ENCODE peak calls at places on chromosome 20, in five cellular contexts. J is HT1080, Q is naive B cell, R is NCI-H1436, K is Right ventricle myocardium superior. Z is an unnamed sample.
A peak's percentile ranks its signal among the peaks of the same experiment; 100 is the strongest.

GRCh38 chr20:50224553-50225255 is 34.1 kb downstream of the CEBPB start:
- DNase-seq in K (peak; percentile 72), J (peak; percentile 33), Q (no peak), R (no peak), Z (peak; percentile 33)

GRCh38 chr20:33702861-33703260 is 16.7 kb upstream of the E2F1 start:
- DNase-seq in K (peak; percentile 78), Q (no peak), R (no peak), J (no peak), Z (no peak)

GRCh38 chr20:31508517-31509244 is 5.6 kb upstream of the HM13 start:
- DNase-seq in R (no peak), Q (no peak), K (no peak), J (no peak), Z (no peak)

GRCh38 chr20:35601021-35601973 is 14.3 kb upstream of the SPAG4 start:
- DNase-seq in R (peak; percentile 66), K (peak; percentile 87), J (peak; percentile 32), Q (peak; percentile 78), Z (peak; percentile 39)

GRCh38 chr20:62740286-62741141 is 31.9 kb downstream of the NTSR1 start:
- DNase-seq in J (peak; percentile 99), Q (peak; percentile 29), R (no peak), K (peak; percentile 50), Z (peak; percentile 96)

GRCh38 chr20:57570898-57571297 is 10.0 kb downstream of the PCK1 start:
- DNase-seq in K (no peak), R (no peak), Q (no peak), J (no peak), Z (no peak)

GRCh38 chr20:60123096-60123495 is 164.9 kb downstream of the CDH26 start:
- DNase-seq in Q (no peak), R (no peak), K (no peak), J (peak; percentile 41), Z (no peak)

GRCh38 chr20:58645277-58645968 is 5.7 kb upstream of the STX16 start:
- DNase-seq in K (no peak), Q (no peak), R (no peak), J (peak; percentile 98), Z (peak; percentile 96)

GRCh38 chr20:32483351-32484220 is 101.5 kb downstream of the NOL4L start:
- DNase-seq in R (peak; percentile 89), Q (peak; percentile 37), J (peak; percentile 92), K (peak; percentile 75), Z (peak; percentile 63)

GRCh38 chr20:58668901-58669286 is 17.8 kb downstream of the STX16 start:
- DNase-seq in R (no peak), Q (no peak), K (no peak), J (no peak), Z (no peak)

GRCh38 chr20:50810842-50811241 is 16.0 kb downstream of the BCAS4 start:
- DNase-seq in J (no peak), K (no peak), Q (no peak), R (no peak), Z (no peak)

GRCh38 chr20:38420232-38421085 is 14.7 kb downstream of the SNHG17 start:
- DNase-seq in R (no peak), Q (no peak), K (no peak), J (no peak), Z (no peak)

GRCh38 chr20:23446505-23446904 is 6.2 kb downstream of the CST11 start:
- DNase-seq in K (peak; percentile 61), J (peak; percentile 51), Q (no peak), R (peak; percentile 7), Z (peak; percentile 78)

GRCh38 chr20:61515922-61516321 is 263.9 kb downstream of the CDH4 start:
- DNase-seq in K (no peak), J (no peak), R (no peak), Q (no peak), Z (no peak)

GRCh38 chr20:40584128-40584819 is 104.8 kb downstream of the MAFB start:
- DNase-seq in R (no peak), K (peak; percentile 73), Q (no peak), J (no peak), Z (no peak)

GRCh38 chr20:36796868-36797267 is 23.3 kb upstream of the DSN1 start:
- DNase-seq in K (no peak), Q (no peak), R (no peak), J (no peak), Z (no peak)

GRCh38 chr20:9218412-9219001 is 149.6 kb downstream of the PLCB4 start:
- DNase-seq in J (peak; percentile 41), R (no peak), Q (no peak), K (no peak), Z (peak; percentile 33)

GRCh38 chr20:24502184-24502583 is 32.8 kb downstream of the SYNDIG1 start:
- DNase-seq in R (no peak), K (no peak), Q (no peak), J (peak; percentile 78), Z (no peak)

GRCh38 chr20:17036546-17036945 is 190.3 kb upstream of the PCSK2 start:
- DNase-seq in K (no peak), Q (no peak), J (no peak), R (peak; percentile 1), Z (no peak)

GRCh38 chr20:45358282-45359068 is 4.5 kb upstream of the SYS1 start:
- DNase-seq in J (peak; percentile 49), K (peak; percentile 80), R (no peak), Q (no peak), Z (peak; percentile 92)

GRCh38 chr20:57211949-57212889 is 54.2 kb downstream of the BMP7 start:
- DNase-seq in K (peak; percentile 69), J (peak; percentile 91), R (no peak), Q (no peak), Z (peak; percentile 88)

GRCh38 chr20:60762386-60762785 is 489.7 kb upstream of the CDH4 start:
- DNase-seq in K (no peak), R (no peak), Q (no peak), J (peak; percentile 34), Z (no peak)

GRCh38 chr20:54477556-54477955 is 2.2 kb downstream of the DOK5 start:
- DNase-seq in J (no peak), K (no peak), R (no peak), Q (no peak), Z (no peak)